ENCODE peak calls at places on chromosomes 4 and X, in seven cellular contexts. One of them, this sample, is unnamed.

GRCh38 chrX:69113723-69114122 is 51.5 kb downstream of the PJA1 start:
- DNase-seq in adrenal gland: no peak
- DNase-seq in A549: no peak
- DNase-seq in transverse colon: no peak
- DNase-seq in suprapubic skin: no peak
- DNase-seq in esophagus muscularis mucosa: no peak
- DNase-seq in right lobe of liver: no peak
- DNase-seq in this sample: no peak

GRCh38 chr4:83644677-83645639 is 109.0 kb downstream of the GPAT3 start:
- DNase-seq in adrenal gland: no peak
- DNase-seq in A549: peak; percentile 25
- DNase-seq in transverse colon: no peak
- DNase-seq in suprapubic skin: no peak
- DNase-seq in esophagus muscularis mucosa: no peak
- DNase-seq in right lobe of liver: no peak
- DNase-seq in this sample: peak; percentile 71

GRCh38 chrX:68945603-68946228 is 116.9 kb downstream of the EFNB1 start:
- DNase-seq in adrenal gland: peak; percentile 29
- DNase-seq in A549: no peak
- DNase-seq in transverse colon: peak; percentile 12
- DNase-seq in suprapubic skin: no peak
- DNase-seq in esophagus muscularis mucosa: peak; percentile 34
- DNase-seq in right lobe of liver: no peak
- DNase-seq in this sample: no peak

GRCh38 chrX:106964290-106964689 is 35.7 kb downstream of the MORC4 start:
- DNase-seq in adrenal gland: no peak
- DNase-seq in A549: no peak
- DNase-seq in transverse colon: no peak
- DNase-seq in suprapubic skin: no peak
- DNase-seq in esophagus muscularis mucosa: no peak
- DNase-seq in right lobe of liver: no peak
- DNase-seq in this sample: no peak

GRCh38 chr4:78749972-78750727 is 26.0 kb upstream of the BMP2K start:
- DNase-seq in adrenal gland: no peak
- DNase-seq in A549: no peak
- DNase-seq in transverse colon: no peak
- DNase-seq in suprapubic skin: no peak
- DNase-seq in esophagus muscularis mucosa: no peak
- DNase-seq in right lobe of liver: no peak
- DNase-seq in this sample: no peak

GRCh38 chr4:2930135-2930805 is 32.9 kb downstream of the NOP14 start:
- DNase-seq in adrenal gland: peak; percentile 15
- DNase-seq in A549: no peak
- DNase-seq in transverse colon: no peak
- DNase-seq in suprapubic skin: peak; percentile 64
- DNase-seq in esophagus muscularis mucosa: no peak
- DNase-seq in right lobe of liver: peak; percentile 15
- DNase-seq in this sample: peak; percentile 46

GRCh38 chr4:108377021-108377420 is 208.3 kb upstream of the LEF1 start:
- DNase-seq in adrenal gland: no peak
- DNase-seq in A549: no peak
- DNase-seq in transverse colon: no peak
- DNase-seq in suprapubic skin: no peak
- DNase-seq in esophagus muscularis mucosa: no peak
- DNase-seq in right lobe of liver: no peak
- DNase-seq in this sample: no peak

GRCh38 chr4:99029852-99030251 is 34.3 kb downstream of the METAP1 start:
- DNase-seq in adrenal gland: no peak
- DNase-seq in A549: no peak
- DNase-seq in transverse colon: no peak
- DNase-seq in suprapubic skin: no peak
- DNase-seq in esophagus muscularis mucosa: no peak
- DNase-seq in right lobe of liver: no peak
- DNase-seq in this sample: no peak

GRCh38 chr4:22500831-22501714 is 14.8 kb downstream of the ADGRA3 start:
- DNase-seq in adrenal gland: no peak
- DNase-seq in A549: peak; percentile 31
- DNase-seq in transverse colon: peak; percentile 66
- DNase-seq in suprapubic skin: no peak
- DNase-seq in esophagus muscularis mucosa: peak; percentile 62
- DNase-seq in right lobe of liver: no peak
- DNase-seq in this sample: no peak

GRCh38 chrX:1554469-1555210 is 17.7 kb upstream of the P2RY8 start:
- DNase-seq in adrenal gland: no peak
- DNase-seq in A549: no peak
- DNase-seq in transverse colon: no peak
- DNase-seq in suprapubic skin: peak; percentile 31
- DNase-seq in esophagus muscularis mucosa: peak; percentile 47
- DNase-seq in right lobe of liver: no peak
- DNase-seq in this sample: peak; percentile 71

GRCh38 chr4:140092094-140092820 is 61.7 kb downstream of the MAML3 start:
- DNase-seq in adrenal gland: peak; percentile 60
- DNase-seq in A549: no peak
- DNase-seq in transverse colon: peak; percentile 61
- DNase-seq in suprapubic skin: no peak
- DNase-seq in esophagus muscularis mucosa: no peak
- DNase-seq in right lobe of liver: peak; percentile 37
- DNase-seq in this sample: peak; percentile 17

GRCh38 chr4:5541154-5541553 is 167.2 kb downstream of the EVC2 start:
- DNase-seq in adrenal gland: no peak
- DNase-seq in A549: no peak
- DNase-seq in transverse colon: no peak
- DNase-seq in suprapubic skin: no peak
- DNase-seq in esophagus muscularis mucosa: peak; percentile 53
- DNase-seq in right lobe of liver: no peak
- DNase-seq in this sample: no peak

GRCh38 chr4:159447296-159447695 is 344.4 kb downstream of the RAPGEF2 start:
- DNase-seq in adrenal gland: no peak
- DNase-seq in A549: no peak
- DNase-seq in transverse colon: no peak
- DNase-seq in suprapubic skin: no peak
- DNase-seq in esophagus muscularis mucosa: no peak
- DNase-seq in right lobe of liver: no peak
- DNase-seq in this sample: no peak

GRCh38 chrX:12917753-12918152 is 11.3 kb downstream of the TLR8 start:
- DNase-seq in adrenal gland: no peak
- DNase-seq in A549: no peak
- DNase-seq in transverse colon: no peak
- DNase-seq in suprapubic skin: no peak
- DNase-seq in esophagus muscularis mucosa: no peak
- DNase-seq in right lobe of liver: no peak
- DNase-seq in this sample: no peak

GRCh38 chr4:176207839-176208238 is 12.5 kb upstream of the SPATA4 start:
- DNase-seq in adrenal gland: no peak
- DNase-seq in A549: no peak
- DNase-seq in transverse colon: no peak
- DNase-seq in suprapubic skin: no peak
- DNase-seq in esophagus muscularis mucosa: no peak
- DNase-seq in right lobe of liver: no peak
- DNase-seq in this sample: no peak

GRCh38 chr4:123159479-123159878 is 237.1 kb upstream of the NUDT6 start:
- DNase-seq in adrenal gland: no peak
- DNase-seq in A549: no peak
- DNase-seq in transverse colon: no peak
- DNase-seq in suprapubic skin: no peak
- DNase-seq in esophagus muscularis mucosa: no peak
- DNase-seq in right lobe of liver: no peak
- DNase-seq in this sample: no peak

GRCh38 chrX:132474522-132474921 is 14.3 kb downstream of the MBNL3 start:
- DNase-seq in adrenal gland: no peak
- DNase-seq in A549: no peak
- DNase-seq in transverse colon: no peak
- DNase-seq in suprapubic skin: no peak
- DNase-seq in esophagus muscularis mucosa: no peak
- DNase-seq in right lobe of liver: no peak
- DNase-seq in this sample: no peak

GRCh38 chr4:81164623-81165416 is 50.2 kb downstream of the PRKG2 start:
- DNase-seq in adrenal gland: no peak
- DNase-seq in A549: peak; percentile 4
- DNase-seq in transverse colon: peak; percentile 43
- DNase-seq in suprapubic skin: no peak
- DNase-seq in esophagus muscularis mucosa: no peak
- DNase-seq in right lobe of liver: no peak
- DNase-seq in this sample: peak; percentile 76

GRCh38 chrX:150697641-150698040 is 4.4 kb downstream of the MTMR1 start:
- DNase-seq in adrenal gland: no peak
- DNase-seq in A549: no peak
- DNase-seq in transverse colon: no peak
- DNase-seq in suprapubic skin: no peak
- DNase-seq in esophagus muscularis mucosa: no peak
- DNase-seq in right lobe of liver: no peak
- DNase-seq in this sample: no peak

GRCh38 chrX:150696836-150697235 is 3.6 kb downstream of the MTMR1 start:
- DNase-seq in adrenal gland: no peak
- DNase-seq in A549: no peak
- DNase-seq in transverse colon: no peak
- DNase-seq in suprapubic skin: no peak
- DNase-seq in esophagus muscularis mucosa: no peak
- DNase-seq in right lobe of liver: no peak
- DNase-seq in this sample: peak; percentile 40

GRCh38 chrX:150693782-150694574 is 782 bp downstream of the MTMR1 start:
- DNase-seq in adrenal gland: peak; percentile 45
- DNase-seq in A549: peak; percentile 52
- DNase-seq in transverse colon: peak; percentile 80
- DNase-seq in suprapubic skin: no peak
- DNase-seq in esophagus muscularis mucosa: no peak
- DNase-seq in right lobe of liver: peak; percentile 66
- DNase-seq in this sample: peak; percentile 68

GRCh38 chrX:150694738-150695410 is 1.7 kb downstream of the MTMR1 start:
- DNase-seq in adrenal gland: no peak
- DNase-seq in A549: no peak
- DNase-seq in transverse colon: no peak
- DNase-seq in suprapubic skin: no peak
- DNase-seq in esophagus muscularis mucosa: no peak
- DNase-seq in right lobe of liver: no peak
- DNase-seq in this sample: no peak

GRCh38 chrX:150696264-150696789 is 3.1 kb downstream of the MTMR1 start:
- DNase-seq in adrenal gland: no peak
- DNase-seq in A549: no peak
- DNase-seq in transverse colon: no peak
- DNase-seq in suprapubic skin: no peak
- DNase-seq in esophagus muscularis mucosa: no peak
- DNase-seq in right lobe of liver: no peak
- DNase-seq in this sample: no peak
- H3K27ac ChIP-seq in adrenal gland: no peak overlapping the region
- H3K27ac ChIP-seq in A549: no peak overlapping the region
- H3K27ac ChIP-seq in transverse colon: no peak overlapping the region
- H3K27ac ChIP-seq in suprapubic skin: peak overlapping the region; percentile 38
- H3K27ac ChIP-seq in esophagus muscularis mucosa: no peak overlapping the region
- H3K27ac ChIP-seq in right lobe of liver: no peak overlapping the region
- H3K27ac ChIP-seq in this sample: no peak overlapping the region

GRCh38 chrX:41009816-41010187 is 75.4 kb upstream of the USP9X start:
- DNase-seq in adrenal gland: no peak
- DNase-seq in A549: no peak
- DNase-seq in transverse colon: no peak
- DNase-seq in suprapubic skin: no peak
- DNase-seq in esophagus muscularis mucosa: no peak
- DNase-seq in right lobe of liver: no peak
- DNase-seq in this sample: no peak

GRCh38 chrX:41005445-41005992 is 79.7 kb upstream of the USP9X start:
- DNase-seq in adrenal gland: no peak
- DNase-seq in A549: no peak
- DNase-seq in transverse colon: no peak
- DNase-seq in suprapubic skin: no peak
- DNase-seq in esophagus muscularis mucosa: no peak
- DNase-seq in right lobe of liver: no peak
- DNase-seq in this sample: no peak

GRCh38 chrX:41014776-41015175 is 70.5 kb upstream of the USP9X start:
- DNase-seq in adrenal gland: no peak
- DNase-seq in A549: no peak
- DNase-seq in transverse colon: no peak
- DNase-seq in suprapubic skin: no peak
- DNase-seq in esophagus muscularis mucosa: no peak
- DNase-seq in right lobe of liver: no peak
- DNase-seq in this sample: no peak

DNA sequence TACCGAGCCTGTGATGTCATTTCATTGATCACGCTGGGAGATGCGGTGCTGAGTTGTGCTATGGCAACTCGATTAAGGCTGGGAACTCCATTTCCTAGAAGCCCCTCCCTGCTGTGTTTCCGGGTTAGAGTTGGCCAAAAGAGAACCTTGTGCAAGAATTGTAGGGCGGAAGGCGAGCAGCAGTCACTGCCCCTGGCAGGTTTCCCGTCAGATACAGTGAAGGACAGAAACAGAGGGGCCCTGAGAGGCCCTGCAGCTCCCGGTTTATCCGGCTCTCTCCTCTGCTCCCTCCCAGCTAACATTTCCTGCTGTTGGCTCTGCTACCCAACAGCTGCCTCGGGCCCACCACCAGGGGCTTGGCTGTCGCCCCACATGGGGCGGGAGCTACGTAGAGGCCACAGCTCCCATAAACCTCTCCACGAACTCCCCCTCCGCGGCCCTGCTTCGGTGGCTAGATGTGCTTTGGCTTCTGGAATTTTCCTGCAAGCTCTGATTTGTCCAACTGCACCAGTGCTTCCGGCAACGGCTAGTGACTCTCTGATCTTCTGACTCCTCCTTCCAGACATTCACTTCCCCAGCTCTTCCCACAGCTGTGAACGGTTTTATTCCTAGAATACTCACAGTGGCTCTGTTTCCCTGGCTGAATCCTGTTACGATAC is 74.9 kb upstream of the USP9X start:
- DNase-seq in adrenal gland: peak; percentile 89
- DNase-seq in A549: peak; percentile 47
- DNase-seq in transverse colon: peak; percentile 76
- DNase-seq in suprapubic skin: peak; percentile 87
- DNase-seq in esophagus muscularis mucosa: peak; percentile 91
- DNase-seq in right lobe of liver: peak; percentile 79
- DNase-seq in this sample: peak; percentile 64
- TF ChIP-seq POLR2A in adrenal gland: peak; percentile 77
- TF ChIP-seq POLR2A in A549: peak; percentile 27
- TF ChIP-seq POLR2A in transverse colon: peak; percentile 79
- TF ChIP-seq POLR2A in suprapubic skin: no peak
- TF ChIP-seq POLR2A in esophagus muscularis mucosa: no peak
- TF ChIP-seq POLR2A in right lobe of liver: peak; percentile 80
- TF ChIP-seq POLR2A in this sample: peak; percentile 19

GRCh38 chr4:94714360-94714759 is 43.4 kb upstream of the BMPR1B start:
- DNase-seq in adrenal gland: no peak
- DNase-seq in A549: no peak
- DNase-seq in transverse colon: no peak
- DNase-seq in suprapubic skin: no peak
- DNase-seq in esophagus muscularis mucosa: no peak
- DNase-seq in right lobe of liver: no peak
- DNase-seq in this sample: no peak
- H3K4me3 ChIP-seq in adrenal gland: no peak overlapping the region
- H3K4me3 ChIP-seq in A549: no peak overlapping the region
- H3K4me3 ChIP-seq in transverse colon: no peak overlapping the region
- H3K4me3 ChIP-seq in suprapubic skin: no peak overlapping the region
- H3K4me3 ChIP-seq in esophagus muscularis mucosa: no peak overlapping the region
- H3K4me3 ChIP-seq in right lobe of liver: no peak overlapping the region
- H3K4me3 ChIP-seq in this sample: no peak overlapping the region

DNA sequence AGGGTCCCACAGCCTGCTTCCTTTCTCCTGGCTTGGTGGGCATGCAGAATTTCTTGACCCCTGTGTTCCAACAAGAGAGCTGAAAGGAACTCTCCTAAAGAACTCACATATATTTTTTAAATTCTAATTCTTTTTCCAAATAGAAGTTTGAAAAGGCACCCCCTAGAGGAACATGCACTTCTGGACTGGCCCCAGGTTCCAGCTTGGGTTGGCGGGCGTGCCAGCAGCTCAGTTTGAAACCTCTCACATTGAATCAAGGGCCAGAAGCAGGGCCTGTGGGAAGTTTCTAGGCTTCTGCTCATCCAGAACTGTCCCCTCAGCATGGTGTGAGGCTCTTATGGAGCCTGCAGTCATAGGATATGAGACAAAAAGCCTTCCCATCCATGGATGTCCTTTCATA is 132.6 kb downstream of the ATG4A start:
- DNase-seq in adrenal gland: no peak
- DNase-seq in A549: no peak
- DNase-seq in transverse colon: no peak
- DNase-seq in suprapubic skin: no peak
- DNase-seq in esophagus muscularis mucosa: no peak
- DNase-seq in right lobe of liver: no peak
- DNase-seq in this sample: no peak
- H3K27ac ChIP-seq in adrenal gland: no peak overlapping the region
- H3K27ac ChIP-seq in A549: peak overlapping the region; percentile 62
- H3K27ac ChIP-seq in transverse colon: no peak overlapping the region
- H3K27ac ChIP-seq in suprapubic skin: no peak overlapping the region
- H3K27ac ChIP-seq in esophagus muscularis mucosa: peak overlapping the region; percentile 76
- H3K27ac ChIP-seq in right lobe of liver: no peak overlapping the region
- H3K27ac ChIP-seq in this sample: no peak overlapping the region